ENCODE peak calls at places on chromosomes 2 and 18, in eight cellular contexts. One of them, this sample, is unnamed.

GRCh38 chr18:62018761-62019041 is 125.9 kb upstream of the RNF152 start:
- DNase-seq in stimulated activated CD8-positive, alpha-beta memory T cell treated with anti-CD3 and anti-CD28 coated beads, Interleukin-12 subunit alpha, Interleukin-12 subunit beta, amount 100 ng/mL, for 1 hour: no peak
- DNase-seq in left kidney: no peak
- DNase-seq in activated naive CD8-positive, alpha-beta T cell treated with anti-CD3 and anti-CD28 coated beads, Interleukin-2, amount 50 U/mL, for 24 hours: no peak
- DNase-seq in anterior cingulate cortex: no peak
- DNase-seq in trophoblast cell: no peak
- DNase-seq in astrocyte: peak; percentile 29
- DNase-seq in nephron progenitor cell: no peak
- DNase-seq in this sample: no peak

GRCh38 chr18:79485788-79486355 is 90.1 kb downstream of the NFATC1 start:
- DNase-seq in stimulated activated CD8-positive, alpha-beta memory T cell treated with anti-CD3 and anti-CD28 coated beads, Interleukin-12 subunit alpha, Interleukin-12 subunit beta, amount 100 ng/mL, for 1 hour: no peak
- DNase-seq in left kidney: peak; percentile 62
- DNase-seq in activated naive CD8-positive, alpha-beta T cell treated with anti-CD3 and anti-CD28 coated beads, Interleukin-2, amount 50 U/mL, for 24 hours: no peak
- DNase-seq in anterior cingulate cortex: no peak
- DNase-seq in trophoblast cell: peak; percentile 43
- DNase-seq in astrocyte: peak; percentile 92
- DNase-seq in nephron progenitor cell: no peak
- DNase-seq in this sample: peak; percentile 50

GRCh38 chr18:11808001-11808855 is 43.0 kb upstream of the CHMP1B start:
- DNase-seq in stimulated activated CD8-positive, alpha-beta memory T cell treated with anti-CD3 and anti-CD28 coated beads, Interleukin-12 subunit alpha, Interleukin-12 subunit beta, amount 100 ng/mL, for 1 hour: no peak
- DNase-seq in left kidney: no peak
- DNase-seq in activated naive CD8-positive, alpha-beta T cell treated with anti-CD3 and anti-CD28 coated beads, Interleukin-2, amount 50 U/mL, for 24 hours: no peak
- DNase-seq in anterior cingulate cortex: no peak
- DNase-seq in trophoblast cell: peak; percentile 89
- DNase-seq in astrocyte: peak; percentile 55
- DNase-seq in nephron progenitor cell: no peak
- DNase-seq in this sample: peak; percentile 81

GRCh38 chr2:71005271-71006202 is 10.9 kb upstream of the TEX261 start:
- DNase-seq in stimulated activated CD8-positive, alpha-beta memory T cell treated with anti-CD3 and anti-CD28 coated beads, Interleukin-12 subunit alpha, Interleukin-12 subunit beta, amount 100 ng/mL, for 1 hour: no peak
- DNase-seq in left kidney: no peak
- DNase-seq in activated naive CD8-positive, alpha-beta T cell treated with anti-CD3 and anti-CD28 coated beads, Interleukin-2, amount 50 U/mL, for 24 hours: no peak
- DNase-seq in anterior cingulate cortex: no peak
- DNase-seq in trophoblast cell: no peak
- DNase-seq in astrocyte: no peak
- DNase-seq in nephron progenitor cell: no peak
- DNase-seq in this sample: no peak

GRCh38 chr2:134988994-134989605 is 58.1 kb downstream of the MAP3K19 start:
- DNase-seq in stimulated activated CD8-positive, alpha-beta memory T cell treated with anti-CD3 and anti-CD28 coated beads, Interleukin-12 subunit alpha, Interleukin-12 subunit beta, amount 100 ng/mL, for 1 hour: no peak
- DNase-seq in left kidney: peak; percentile 60
- DNase-seq in activated naive CD8-positive, alpha-beta T cell treated with anti-CD3 and anti-CD28 coated beads, Interleukin-2, amount 50 U/mL, for 24 hours: no peak
- DNase-seq in anterior cingulate cortex: no peak
- DNase-seq in trophoblast cell: peak; percentile 57
- DNase-seq in astrocyte: peak; percentile 10
- DNase-seq in nephron progenitor cell: no peak
- DNase-seq in this sample: peak; percentile 46

GRCh38 chr2:25372405-25373268 is 30.9 kb upstream of the DNMT3A start:
- DNase-seq in stimulated activated CD8-positive, alpha-beta memory T cell treated with anti-CD3 and anti-CD28 coated beads, Interleukin-12 subunit alpha, Interleukin-12 subunit beta, amount 100 ng/mL, for 1 hour: no peak
- DNase-seq in left kidney: no peak
- DNase-seq in activated naive CD8-positive, alpha-beta T cell treated with anti-CD3 and anti-CD28 coated beads, Interleukin-2, amount 50 U/mL, for 24 hours: no peak
- DNase-seq in anterior cingulate cortex: peak; percentile 58
- DNase-seq in trophoblast cell: no peak
- DNase-seq in astrocyte: no peak
- DNase-seq in nephron progenitor cell: no peak
- DNase-seq in this sample: no peak

GRCh38 chr2:88824951-88825350 is 133.5 kb downstream of the RPIA start:
- DNase-seq in stimulated activated CD8-positive, alpha-beta memory T cell treated with anti-CD3 and anti-CD28 coated beads, Interleukin-12 subunit alpha, Interleukin-12 subunit beta, amount 100 ng/mL, for 1 hour: no peak
- DNase-seq in left kidney: no peak
- DNase-seq in activated naive CD8-positive, alpha-beta T cell treated with anti-CD3 and anti-CD28 coated beads, Interleukin-2, amount 50 U/mL, for 24 hours: no peak
- DNase-seq in anterior cingulate cortex: no peak
- DNase-seq in trophoblast cell: no peak
- DNase-seq in astrocyte: no peak
- DNase-seq in nephron progenitor cell: no peak
- DNase-seq in this sample: peak; percentile 3

GRCh38 chr2:179454443-179455218 is 190.0 kb upstream of the SESTD1 start:
- DNase-seq in stimulated activated CD8-positive, alpha-beta memory T cell treated with anti-CD3 and anti-CD28 coated beads, Interleukin-12 subunit alpha, Interleukin-12 subunit beta, amount 100 ng/mL, for 1 hour: no peak
- DNase-seq in left kidney: no peak
- DNase-seq in activated naive CD8-positive, alpha-beta T cell treated with anti-CD3 and anti-CD28 coated beads, Interleukin-2, amount 50 U/mL, for 24 hours: no peak
- DNase-seq in anterior cingulate cortex: no peak
- DNase-seq in trophoblast cell: peak; percentile 71
- DNase-seq in astrocyte: peak; percentile 96
- DNase-seq in nephron progenitor cell: no peak
- DNase-seq in this sample: peak; percentile 89

GRCh38 chr18:6885992-6886823 is 156.7 kb downstream of the ARHGAP28 start:
- DNase-seq in stimulated activated CD8-positive, alpha-beta memory T cell treated with anti-CD3 and anti-CD28 coated beads, Interleukin-12 subunit alpha, Interleukin-12 subunit beta, amount 100 ng/mL, for 1 hour: no peak
- DNase-seq in left kidney: peak; percentile 87
- DNase-seq in activated naive CD8-positive, alpha-beta T cell treated with anti-CD3 and anti-CD28 coated beads, Interleukin-2, amount 50 U/mL, for 24 hours: peak; percentile 8
- DNase-seq in anterior cingulate cortex: peak; percentile 7
- DNase-seq in trophoblast cell: peak; percentile 83
- DNase-seq in astrocyte: peak; percentile 18
- DNase-seq in nephron progenitor cell: peak; percentile 65
- DNase-seq in this sample: peak; percentile 36

GRCh38 chr2:23789012-23789411 is 137.9 kb downstream of the ATAD2B start:
- DNase-seq in stimulated activated CD8-positive, alpha-beta memory T cell treated with anti-CD3 and anti-CD28 coated beads, Interleukin-12 subunit alpha, Interleukin-12 subunit beta, amount 100 ng/mL, for 1 hour: no peak
- DNase-seq in left kidney: no peak
- DNase-seq in activated naive CD8-positive, alpha-beta T cell treated with anti-CD3 and anti-CD28 coated beads, Interleukin-2, amount 50 U/mL, for 24 hours: no peak
- DNase-seq in anterior cingulate cortex: no peak
- DNase-seq in trophoblast cell: peak; percentile 85
- DNase-seq in astrocyte: no peak
- DNase-seq in nephron progenitor cell: no peak
- DNase-seq in this sample: peak; percentile 4

GRCh38 chr2:121955313-121956211 is 200.1 kb downstream of the TSN start:
- DNase-seq in stimulated activated CD8-positive, alpha-beta memory T cell treated with anti-CD3 and anti-CD28 coated beads, Interleukin-12 subunit alpha, Interleukin-12 subunit beta, amount 100 ng/mL, for 1 hour: no peak
- DNase-seq in left kidney: peak; percentile 90
- DNase-seq in activated naive CD8-positive, alpha-beta T cell treated with anti-CD3 and anti-CD28 coated beads, Interleukin-2, amount 50 U/mL, for 24 hours: no peak
- DNase-seq in anterior cingulate cortex: no peak
- DNase-seq in trophoblast cell: no peak
- DNase-seq in astrocyte: no peak
- DNase-seq in nephron progenitor cell: peak; percentile 39
- DNase-seq in this sample: peak; percentile 32

GRCh38 chr2:98664323-98664722 is 55.9 kb downstream of the UNC50 start:
- DNase-seq in stimulated activated CD8-positive, alpha-beta memory T cell treated with anti-CD3 and anti-CD28 coated beads, Interleukin-12 subunit alpha, Interleukin-12 subunit beta, amount 100 ng/mL, for 1 hour: no peak
- DNase-seq in left kidney: no peak
- DNase-seq in activated naive CD8-positive, alpha-beta T cell treated with anti-CD3 and anti-CD28 coated beads, Interleukin-2, amount 50 U/mL, for 24 hours: peak; percentile 34
- DNase-seq in anterior cingulate cortex: no peak
- DNase-seq in trophoblast cell: peak; percentile 96
- DNase-seq in astrocyte: no peak
- DNase-seq in nephron progenitor cell: no peak
- DNase-seq in this sample: peak; percentile 79

GRCh38 chr18:9516437-9517064 is 41.2 kb downstream of the RALBP1 start:
- DNase-seq in stimulated activated CD8-positive, alpha-beta memory T cell treated with anti-CD3 and anti-CD28 coated beads, Interleukin-12 subunit alpha, Interleukin-12 subunit beta, amount 100 ng/mL, for 1 hour: no peak
- DNase-seq in left kidney: peak; percentile 53
- DNase-seq in activated naive CD8-positive, alpha-beta T cell treated with anti-CD3 and anti-CD28 coated beads, Interleukin-2, amount 50 U/mL, for 24 hours: no peak
- DNase-seq in anterior cingulate cortex: no peak
- DNase-seq in trophoblast cell: peak; percentile 83
- DNase-seq in astrocyte: peak; percentile 14
- DNase-seq in nephron progenitor cell: peak; percentile 10
- DNase-seq in this sample: peak; percentile 58

GRCh38 chr18:55650363-55650870 is 62.4 kb upstream of the TCF4 start:
- DNase-seq in stimulated activated CD8-positive, alpha-beta memory T cell treated with anti-CD3 and anti-CD28 coated beads, Interleukin-12 subunit alpha, Interleukin-12 subunit beta, amount 100 ng/mL, for 1 hour: no peak
- DNase-seq in left kidney: no peak
- DNase-seq in activated naive CD8-positive, alpha-beta T cell treated with anti-CD3 and anti-CD28 coated beads, Interleukin-2, amount 50 U/mL, for 24 hours: no peak
- DNase-seq in anterior cingulate cortex: no peak
- DNase-seq in trophoblast cell: peak; percentile 36
- DNase-seq in astrocyte: peak; percentile 20
- DNase-seq in nephron progenitor cell: no peak
- DNase-seq in this sample: no peak

GRCh38 chr2:39099311-39099710 is 21.5 kb downstream of the SOS1 start:
- DNase-seq in stimulated activated CD8-positive, alpha-beta memory T cell treated with anti-CD3 and anti-CD28 coated beads, Interleukin-12 subunit alpha, Interleukin-12 subunit beta, amount 100 ng/mL, for 1 hour: no peak
- DNase-seq in left kidney: no peak
- DNase-seq in activated naive CD8-positive, alpha-beta T cell treated with anti-CD3 and anti-CD28 coated beads, Interleukin-2, amount 50 U/mL, for 24 hours: no peak
- DNase-seq in anterior cingulate cortex: no peak
- DNase-seq in trophoblast cell: no peak
- DNase-seq in astrocyte: no peak
- DNase-seq in nephron progenitor cell: no peak
- DNase-seq in this sample: no peak

GRCh38 chr2:238235856-238236255 is 4.0 kb downstream of the HES6 start:
- DNase-seq in stimulated activated CD8-positive, alpha-beta memory T cell treated with anti-CD3 and anti-CD28 coated beads, Interleukin-12 subunit alpha, Interleukin-12 subunit beta, amount 100 ng/mL, for 1 hour: no peak
- DNase-seq in left kidney: no peak
- DNase-seq in activated naive CD8-positive, alpha-beta T cell treated with anti-CD3 and anti-CD28 coated beads, Interleukin-2, amount 50 U/mL, for 24 hours: no peak
- DNase-seq in anterior cingulate cortex: no peak
- DNase-seq in trophoblast cell: no peak
- DNase-seq in astrocyte: no peak
- DNase-seq in nephron progenitor cell: no peak
- DNase-seq in this sample: no peak

GRCh38 chr2:40289771-40290404 is 162.0 kb downstream of the SLC8A1 start:
- DNase-seq in stimulated activated CD8-positive, alpha-beta memory T cell treated with anti-CD3 and anti-CD28 coated beads, Interleukin-12 subunit alpha, Interleukin-12 subunit beta, amount 100 ng/mL, for 1 hour: no peak
- DNase-seq in left kidney: no peak
- DNase-seq in activated naive CD8-positive, alpha-beta T cell treated with anti-CD3 and anti-CD28 coated beads, Interleukin-2, amount 50 U/mL, for 24 hours: no peak
- DNase-seq in anterior cingulate cortex: no peak
- DNase-seq in trophoblast cell: no peak
- DNase-seq in astrocyte: no peak
- DNase-seq in nephron progenitor cell: no peak
- DNase-seq in this sample: no peak

GRCh38 chr18:27500531-27500930 is 315.4 kb upstream of the CHST9 start:
- DNase-seq in stimulated activated CD8-positive, alpha-beta memory T cell treated with anti-CD3 and anti-CD28 coated beads, Interleukin-12 subunit alpha, Interleukin-12 subunit beta, amount 100 ng/mL, for 1 hour: no peak
- DNase-seq in left kidney: no peak
- DNase-seq in activated naive CD8-positive, alpha-beta T cell treated with anti-CD3 and anti-CD28 coated beads, Interleukin-2, amount 50 U/mL, for 24 hours: no peak
- DNase-seq in anterior cingulate cortex: no peak
- DNase-seq in trophoblast cell: no peak
- DNase-seq in astrocyte: no peak
- DNase-seq in nephron progenitor cell: no peak
- DNase-seq in this sample: no peak

GRCh38 chr18:11393486-11393885 is 215.9 kb upstream of the SLC35G4 start:
- DNase-seq in stimulated activated CD8-positive, alpha-beta memory T cell treated with anti-CD3 and anti-CD28 coated beads, Interleukin-12 subunit alpha, Interleukin-12 subunit beta, amount 100 ng/mL, for 1 hour: no peak
- DNase-seq in left kidney: peak; percentile 54
- DNase-seq in activated naive CD8-positive, alpha-beta T cell treated with anti-CD3 and anti-CD28 coated beads, Interleukin-2, amount 50 U/mL, for 24 hours: no peak
- DNase-seq in anterior cingulate cortex: no peak
- DNase-seq in trophoblast cell: no peak
- DNase-seq in astrocyte: no peak
- DNase-seq in nephron progenitor cell: no peak
- DNase-seq in this sample: no peak

GRCh38 chr18:34595673-34596072 is 114.4 kb upstream of the DTNA start:
- DNase-seq in stimulated activated CD8-positive, alpha-beta memory T cell treated with anti-CD3 and anti-CD28 coated beads, Interleukin-12 subunit alpha, Interleukin-12 subunit beta, amount 100 ng/mL, for 1 hour: no peak
- DNase-seq in left kidney: peak; percentile 55
- DNase-seq in activated naive CD8-positive, alpha-beta T cell treated with anti-CD3 and anti-CD28 coated beads, Interleukin-2, amount 50 U/mL, for 24 hours: no peak
- DNase-seq in anterior cingulate cortex: no peak
- DNase-seq in trophoblast cell: no peak
- DNase-seq in astrocyte: peak; percentile 11
- DNase-seq in nephron progenitor cell: peak; percentile 9
- DNase-seq in this sample: peak; percentile 58

GRCh38 chr2:69518836-69519235 is 81.6 kb upstream of the NFU1 start:
- DNase-seq in stimulated activated CD8-positive, alpha-beta memory T cell treated with anti-CD3 and anti-CD28 coated beads, Interleukin-12 subunit alpha, Interleukin-12 subunit beta, amount 100 ng/mL, for 1 hour: no peak
- DNase-seq in left kidney: peak; percentile 12
- DNase-seq in activated naive CD8-positive, alpha-beta T cell treated with anti-CD3 and anti-CD28 coated beads, Interleukin-2, amount 50 U/mL, for 24 hours: no peak
- DNase-seq in anterior cingulate cortex: no peak
- DNase-seq in trophoblast cell: peak; percentile 92
- DNase-seq in astrocyte: no peak
- DNase-seq in nephron progenitor cell: peak; percentile 28
- DNase-seq in this sample: no peak

GRCh38 chr2:54370405-54371104 is 85.6 kb upstream of the SPTBN1 start:
- DNase-seq in stimulated activated CD8-positive, alpha-beta memory T cell treated with anti-CD3 and anti-CD28 coated beads, Interleukin-12 subunit alpha, Interleukin-12 subunit beta, amount 100 ng/mL, for 1 hour: no peak
- DNase-seq in left kidney: no peak
- DNase-seq in activated naive CD8-positive, alpha-beta T cell treated with anti-CD3 and anti-CD28 coated beads, Interleukin-2, amount 50 U/mL, for 24 hours: no peak
- DNase-seq in anterior cingulate cortex: no peak
- DNase-seq in trophoblast cell: peak; percentile 2
- DNase-seq in astrocyte: no peak
- DNase-seq in nephron progenitor cell: no peak
- DNase-seq in this sample: no peak

GRCh38 chr2:5713101-5713500 is 20.9 kb downstream of the SOX11 start:
- DNase-seq in stimulated activated CD8-positive, alpha-beta memory T cell treated with anti-CD3 and anti-CD28 coated beads, Interleukin-12 subunit alpha, Interleukin-12 subunit beta, amount 100 ng/mL, for 1 hour: no peak
- DNase-seq in left kidney: no peak
- DNase-seq in activated naive CD8-positive, alpha-beta T cell treated with anti-CD3 and anti-CD28 coated beads, Interleukin-2, amount 50 U/mL, for 24 hours: no peak
- DNase-seq in anterior cingulate cortex: no peak
- DNase-seq in trophoblast cell: peak; percentile 92
- DNase-seq in astrocyte: no peak
- DNase-seq in nephron progenitor cell: no peak
- DNase-seq in this sample: no peak

GRCh38 chr2:237818066-237818473 is 19.5 kb downstream of the RBM44 start:
- DNase-seq in stimulated activated CD8-positive, alpha-beta memory T cell treated with anti-CD3 and anti-CD28 coated beads, Interleukin-12 subunit alpha, Interleukin-12 subunit beta, amount 100 ng/mL, for 1 hour: no peak
- DNase-seq in left kidney: no peak
- DNase-seq in activated naive CD8-positive, alpha-beta T cell treated with anti-CD3 and anti-CD28 coated beads, Interleukin-2, amount 50 U/mL, for 24 hours: no peak
- DNase-seq in anterior cingulate cortex: no peak
- DNase-seq in trophoblast cell: peak; percentile 36
- DNase-seq in astrocyte: peak; percentile 62
- DNase-seq in nephron progenitor cell: no peak
- DNase-seq in this sample: peak; percentile 16

GRCh38 chr2:237020086-237020485 is 65.6 kb upstream of the COPS8 start:
- DNase-seq in stimulated activated CD8-positive, alpha-beta memory T cell treated with anti-CD3 and anti-CD28 coated beads, Interleukin-12 subunit alpha, Interleukin-12 subunit beta, amount 100 ng/mL, for 1 hour: no peak
- DNase-seq in left kidney: no peak
- DNase-seq in activated naive CD8-positive, alpha-beta T cell treated with anti-CD3 and anti-CD28 coated beads, Interleukin-2, amount 50 U/mL, for 24 hours: no peak
- DNase-seq in anterior cingulate cortex: no peak
- DNase-seq in trophoblast cell: no peak
- DNase-seq in astrocyte: no peak
- DNase-seq in nephron progenitor cell: no peak
- DNase-seq in this sample: no peak

GRCh38 chr2:77566582-77566981 is 44.4 kb upstream of the LRRTM4 start:
- DNase-seq in stimulated activated CD8-positive, alpha-beta memory T cell treated with anti-CD3 and anti-CD28 coated beads, Interleukin-12 subunit alpha, Interleukin-12 subunit beta, amount 100 ng/mL, for 1 hour: no peak
- DNase-seq in left kidney: no peak
- DNase-seq in activated naive CD8-positive, alpha-beta T cell treated with anti-CD3 and anti-CD28 coated beads, Interleukin-2, amount 50 U/mL, for 24 hours: no peak
- DNase-seq in anterior cingulate cortex: no peak
- DNase-seq in trophoblast cell: peak; percentile 4
- DNase-seq in astrocyte: no peak
- DNase-seq in nephron progenitor cell: no peak
- DNase-seq in this sample: peak; percentile 41

GRCh38 chr2:26849056-26850001 is 1.4 kb downstream of the DPYSL5 start:
- DNase-seq in stimulated activated CD8-positive, alpha-beta memory T cell treated with anti-CD3 and anti-CD28 coated beads, Interleukin-12 subunit alpha, Interleukin-12 subunit beta, amount 100 ng/mL, for 1 hour: no peak
- DNase-seq in left kidney: peak; percentile 86
- DNase-seq in activated naive CD8-positive, alpha-beta T cell treated with anti-CD3 and anti-CD28 coated beads, Interleukin-2, amount 50 U/mL, for 24 hours: peak; percentile 8
- DNase-seq in anterior cingulate cortex: no peak
- DNase-seq in trophoblast cell: no peak
- DNase-seq in astrocyte: no peak
- DNase-seq in nephron progenitor cell: peak; percentile 59
- DNase-seq in this sample: no peak

GRCh38 chr2:142131016-142131714 is at the start of gene LRP1B:
- DNase-seq in stimulated activated CD8-positive, alpha-beta memory T cell treated with anti-CD3 and anti-CD28 coated beads, Interleukin-12 subunit alpha, Interleukin-12 subunit beta, amount 100 ng/mL, for 1 hour: no peak
- DNase-seq in left kidney: peak; percentile 80
- DNase-seq in activated naive CD8-positive, alpha-beta T cell treated with anti-CD3 and anti-CD28 coated beads, Interleukin-2, amount 50 U/mL, for 24 hours: no peak
- DNase-seq in anterior cingulate cortex: no peak
- DNase-seq in trophoblast cell: peak; percentile 2
- DNase-seq in astrocyte: peak; percentile 43
- DNase-seq in nephron progenitor cell: peak; percentile 32
- DNase-seq in this sample: peak; percentile 84

GRCh38 chr2:135797497-135798274 is 39.3 kb downstream of the LCT start:
- DNase-seq in stimulated activated CD8-positive, alpha-beta memory T cell treated with anti-CD3 and anti-CD28 coated beads, Interleukin-12 subunit alpha, Interleukin-12 subunit beta, amount 100 ng/mL, for 1 hour: peak; percentile 62
- DNase-seq in left kidney: peak; percentile 87
- DNase-seq in activated naive CD8-positive, alpha-beta T cell treated with anti-CD3 and anti-CD28 coated beads, Interleukin-2, amount 50 U/mL, for 24 hours: peak; percentile 84
- DNase-seq in anterior cingulate cortex: peak; percentile 15
- DNase-seq in trophoblast cell: peak; percentile 87
- DNase-seq in astrocyte: peak; percentile 43
- DNase-seq in nephron progenitor cell: peak; percentile 81
- DNase-seq in this sample: peak; percentile 52

GRCh38 chr18:23547306-23547705 is 39.0 kb downstream of the NPC1 start:
- DNase-seq in stimulated activated CD8-positive, alpha-beta memory T cell treated with anti-CD3 and anti-CD28 coated beads, Interleukin-12 subunit alpha, Interleukin-12 subunit beta, amount 100 ng/mL, for 1 hour: no peak
- DNase-seq in left kidney: no peak
- DNase-seq in activated naive CD8-positive, alpha-beta T cell treated with anti-CD3 and anti-CD28 coated beads, Interleukin-2, amount 50 U/mL, for 24 hours: no peak
- DNase-seq in anterior cingulate cortex: no peak
- DNase-seq in trophoblast cell: peak; percentile 86
- DNase-seq in astrocyte: no peak
- DNase-seq in nephron progenitor cell: no peak
- DNase-seq in this sample: no peak